ENCODE peak calls at places on chromosomes 16 and 17, in four cellular contexts. One of them, this sample, is unnamed.

GRCh38 chr17:39928868-39929651 is 1.5 kb downstream of the LRRC3C start:
- DNase-seq in stimulated activated CD8-positive, alpha-beta memory T cell treated with anti-CD3 and anti-CD28 coated beads, Interleukin-7, amount 100 ng/mL, for 1 hour: no peak
- DNase-seq in hepatocyte: no peak
- DNase-seq in CD8-positive, alpha-beta T cell: no peak
- DNase-seq in this sample: no peak

GRCh38 chr17:50459081-50459676 is 9.5 kb downstream of the CHAD start:
- DNase-seq in CD8-positive, alpha-beta T cell: no peak
- DNase-seq in stimulated activated CD8-positive, alpha-beta memory T cell treated with anti-CD3 and anti-CD28 coated beads, Interleukin-7, amount 100 ng/mL, for 1 hour: no peak
- DNase-seq in hepatocyte: peak
- DNase-seq in this sample: no peak

GRCh38 chr17:43982171-43982570 is 22.3 kb upstream of the NAGS start:
- DNase-seq in stimulated activated CD8-positive, alpha-beta memory T cell treated with anti-CD3 and anti-CD28 coated beads, Interleukin-7, amount 100 ng/mL, for 1 hour: no peak
- DNase-seq in CD8-positive, alpha-beta T cell: no peak
- DNase-seq in hepatocyte: no peak
- DNase-seq in this sample: no peak

GRCh38 chr17:78763561-78763960 is 18.5 kb downstream of the CYTH1 start:
- DNase-seq in CD8-positive, alpha-beta T cell: no peak
- DNase-seq in hepatocyte: no peak
- DNase-seq in stimulated activated CD8-positive, alpha-beta memory T cell treated with anti-CD3 and anti-CD28 coated beads, Interleukin-7, amount 100 ng/mL, for 1 hour: no peak
- DNase-seq in this sample: no peak

GRCh38 chr17:67421869-67422273 is 44.8 kb downstream of the PITPNC1 start:
- DNase-seq in stimulated activated CD8-positive, alpha-beta memory T cell treated with anti-CD3 and anti-CD28 coated beads, Interleukin-7, amount 100 ng/mL, for 1 hour: no peak
- DNase-seq in CD8-positive, alpha-beta T cell: peak
- DNase-seq in hepatocyte: no peak
- DNase-seq in this sample: no peak

GRCh38 chr16:19429271-19429670 is 11.6 kb downstream of the TMC5 start:
- DNase-seq in stimulated activated CD8-positive, alpha-beta memory T cell treated with anti-CD3 and anti-CD28 coated beads, Interleukin-7, amount 100 ng/mL, for 1 hour: no peak
- DNase-seq in CD8-positive, alpha-beta T cell: no peak
- DNase-seq in hepatocyte: no peak
- DNase-seq in this sample: no peak

GRCh38 chr16:26787924-26788323 is 278.8 kb upstream of the C16orf82 start:
- DNase-seq in CD8-positive, alpha-beta T cell: no peak
- DNase-seq in stimulated activated CD8-positive, alpha-beta memory T cell treated with anti-CD3 and anti-CD28 coated beads, Interleukin-7, amount 100 ng/mL, for 1 hour: no peak
- DNase-seq in hepatocyte: no peak
- DNase-seq in this sample: no peak

GRCh38 chr16:11079657-11080187 is 135.4 kb downstream of the CLEC16A start:
- DNase-seq in stimulated activated CD8-positive, alpha-beta memory T cell treated with anti-CD3 and anti-CD28 coated beads, Interleukin-7, amount 100 ng/mL, for 1 hour: no peak
- DNase-seq in hepatocyte: peak
- DNase-seq in CD8-positive, alpha-beta T cell: no peak
- DNase-seq in this sample: no peak

GRCh38 chr16:55842369-55843104 is 9.6 kb upstream of the CES1 start:
- DNase-seq in hepatocyte: peak
- DNase-seq in stimulated activated CD8-positive, alpha-beta memory T cell treated with anti-CD3 and anti-CD28 coated beads, Interleukin-7, amount 100 ng/mL, for 1 hour: no peak
- DNase-seq in CD8-positive, alpha-beta T cell: peak
- DNase-seq in this sample: peak

GRCh38 chr17:64455993-64456885 is 7.3 kb downstream of the MILR1 start:
- DNase-seq in stimulated activated CD8-positive, alpha-beta memory T cell treated with anti-CD3 and anti-CD28 coated beads, Interleukin-7, amount 100 ng/mL, for 1 hour: no peak
- DNase-seq in CD8-positive, alpha-beta T cell: no peak
- DNase-seq in hepatocyte: no peak
- DNase-seq in this sample: no peak

GRCh38 chr17:40312893-40313659 is 4.1 kb downstream of the RARA start:
- DNase-seq in hepatocyte: no peak
- DNase-seq in CD8-positive, alpha-beta T cell: no peak
- DNase-seq in stimulated activated CD8-positive, alpha-beta memory T cell treated with anti-CD3 and anti-CD28 coated beads, Interleukin-7, amount 100 ng/mL, for 1 hour: no peak
- DNase-seq in this sample: no peak

GRCh38 chr17:11618861-11619566 is 20.7 kb downstream of the DNAH9 start:
- DNase-seq in hepatocyte: peak
- DNase-seq in CD8-positive, alpha-beta T cell: no peak
- DNase-seq in stimulated activated CD8-positive, alpha-beta memory T cell treated with anti-CD3 and anti-CD28 coated beads, Interleukin-7, amount 100 ng/mL, for 1 hour: no peak
- DNase-seq in this sample: no peak

GRCh38 chr17:72448019-72448418 is 327.2 kb downstream of the SOX9 start:
- DNase-seq in stimulated activated CD8-positive, alpha-beta memory T cell treated with anti-CD3 and anti-CD28 coated beads, Interleukin-7, amount 100 ng/mL, for 1 hour: no peak
- DNase-seq in hepatocyte: no peak
- DNase-seq in CD8-positive, alpha-beta T cell: no peak
- DNase-seq in this sample: no peak

GRCh38 chr17:16301963-16302855 is 51.1 kb downstream of the CENPV start:
- DNase-seq in hepatocyte: no peak
- DNase-seq in CD8-positive, alpha-beta T cell: no peak
- DNase-seq in stimulated activated CD8-positive, alpha-beta memory T cell treated with anti-CD3 and anti-CD28 coated beads, Interleukin-7, amount 100 ng/mL, for 1 hour: no peak
- DNase-seq in this sample: no peak

This sample was measured in nephron progenitor cell.